ENCODE peak calls at places on chromosomes 4 and X, in five cellular contexts. One of them, this sample, is unnamed. For H3K36me3, the result is how much of the 10 kb centered on the place peaks cover.

GRCh38 chr4:74543983-74544382 is 99.0 kb downstream of the AREG start:
- DNase-seq in uterus: no peak
- DNase-seq in tibial artery: no peak
- DNase-seq in right lobe of liver: no peak
- DNase-seq in small intestine: no peak
- DNase-seq in this sample: no peak

GRCh38 chr4:130073145-130073790 is 977.3 kb downstream of the C4orf33 start:
- DNase-seq in small intestine: peak
- DNase-seq in uterus: no peak
- DNase-seq in tibial artery: no peak
- DNase-seq in right lobe of liver: no peak
- DNase-seq in this sample: no peak

GRCh38 chr4:1512738-1513660 is 106.8 kb upstream of the NKX1-1 start:
- DNase-seq in right lobe of liver: no peak
- DNase-seq in uterus: no peak
- DNase-seq in small intestine: peak
- DNase-seq in tibial artery: no peak
- DNase-seq in this sample: peak

GRCh38 chr4:107711831-107712230 is 8.2 kb downstream of the PAPSS1 start:
- DNase-seq in small intestine: no peak
- DNase-seq in uterus: no peak
- DNase-seq in tibial artery: no peak
- DNase-seq in right lobe of liver: no peak
- DNase-seq in this sample: no peak

GRCh38 chr4:94970650-94971049 is 212.9 kb downstream of the BMPR1B start:
- DNase-seq in uterus: no peak
- DNase-seq in tibial artery: no peak
- DNase-seq in right lobe of liver: no peak
- DNase-seq in small intestine: no peak
- DNase-seq in this sample: no peak

GRCh38 chrX:114344756-114345155 is 239.1 kb upstream of the HTR2C start:
- DNase-seq in tibial artery: no peak
- DNase-seq in small intestine: peak
- DNase-seq in uterus: no peak
- DNase-seq in right lobe of liver: no peak
- DNase-seq in this sample: no peak

GRCh38 chr4:147057631-147057980 is 111.9 kb upstream of the TTC29 start:
- DNase-seq in small intestine: peak
- DNase-seq in tibial artery: no peak
- DNase-seq in right lobe of liver: no peak
- DNase-seq in uterus: no peak
- DNase-seq in this sample: no peak

GRCh38 chr4:139603576-139604387 is 47.8 kb upstream of the SETD7 start:
- DNase-seq in small intestine: peak
- DNase-seq in uterus: peak
- DNase-seq in right lobe of liver: peak
- DNase-seq in tibial artery: no peak
- DNase-seq in this sample: no peak

GRCh38 chrX:58025979-58026378 is 115.7 kb upstream of the ZXDA start:
- DNase-seq in small intestine: peak
- DNase-seq in right lobe of liver: no peak
- DNase-seq in uterus: no peak
- DNase-seq in tibial artery: peak
- DNase-seq in this sample: no peak

GRCh38 chrX:19638968-19639539 is 123.7 kb upstream of the MAP3K15 start:
- DNase-seq in small intestine: no peak
- DNase-seq in tibial artery: no peak
- DNase-seq in uterus: no peak
- DNase-seq in right lobe of liver: no peak
- DNase-seq in this sample: no peak

GRCh38 chrX:108323751-108324150 is 114.5 kb downstream of the COL4A6 start:
- DNase-seq in small intestine: no peak
- DNase-seq in tibial artery: no peak
- DNase-seq in uterus: no peak
- DNase-seq in right lobe of liver: no peak
- DNase-seq in this sample: no peak

GRCh38 chrX:71420686-71421085 is 54.5 kb downstream of the TAF1 start:
- DNase-seq in uterus: no peak
- DNase-seq in small intestine: no peak
- DNase-seq in tibial artery: no peak
- DNase-seq in right lobe of liver: no peak
- DNase-seq in this sample: no peak

GRCh38 chrX:10922158-10922557 is 189.0 kb upstream of the HCCS start:
- DNase-seq in small intestine: peak
- DNase-seq in uterus: no peak
- DNase-seq in right lobe of liver: no peak
- DNase-seq in tibial artery: no peak
- DNase-seq in this sample: no peak

GRCh38 chr4:22744478-22745062 is 51.8 kb downstream of the GBA3 start:
- DNase-seq in uterus: no peak
- DNase-seq in small intestine: no peak
- DNase-seq in tibial artery: no peak
- DNase-seq in right lobe of liver: no peak
- DNase-seq in this sample: no peak

GRCh38 chr4:149707862-149708261 is 107.8 kb downstream of the IQCM start:
- DNase-seq in uterus: no peak
- DNase-seq in tibial artery: no peak
- DNase-seq in small intestine: no peak
- DNase-seq in right lobe of liver: no peak
- DNase-seq in this sample: no peak

GRCh38 chr4:3421470-3421869 is 20.3 kb upstream of the HGFAC start:
- DNase-seq in small intestine: no peak
- DNase-seq in uterus: no peak
- DNase-seq in tibial artery: no peak
- DNase-seq in right lobe of liver: no peak
- DNase-seq in this sample: peak

GRCh38 chr4:38320833-38321232 is 343.2 kb upstream of the KLF3 start:
- DNase-seq in right lobe of liver: no peak
- DNase-seq in tibial artery: no peak
- DNase-seq in uterus: no peak
- DNase-seq in small intestine: no peak
- DNase-seq in this sample: no peak

GRCh38 chr4:186728631-186729271 is 5.1 kb upstream of the FAT1 start:
- DNase-seq in small intestine: peak
- DNase-seq in uterus: no peak
- DNase-seq in right lobe of liver: no peak
- DNase-seq in tibial artery: no peak
- DNase-seq in this sample: no peak

GRCh38 chr4:23887989-23888388 is 1.9 kb downstream of the PPARGC1A start:
- DNase-seq in uterus: no peak
- DNase-seq in right lobe of liver: peak
- DNase-seq in small intestine: peak
- DNase-seq in tibial artery: no peak
- DNase-seq in this sample: no peak

GRCh38 chrX:146363919-146364318 is 445.7 kb upstream of the CXorf51B start:
- DNase-seq in tibial artery: no peak
- DNase-seq in small intestine: no peak
- DNase-seq in right lobe of liver: no peak
- DNase-seq in uterus: no peak
- DNase-seq in this sample: no peak

GRCh38 chrX:13906103-13906502 is 89.2 kb upstream of the GPM6B start:
- DNase-seq in tibial artery: no peak
- DNase-seq in right lobe of liver: no peak
- DNase-seq in uterus: no peak
- DNase-seq in small intestine: no peak
- DNase-seq in this sample: no peak

GRCh38 chr4:173218411-173219125 is 50.0 kb downstream of the GALNT7 start:
- DNase-seq in uterus: no peak
- DNase-seq in right lobe of liver: no peak
- DNase-seq in small intestine: no peak
- DNase-seq in tibial artery: no peak
- DNase-seq in this sample: no peak

GRCh38 chr4:53928825-53929224 is 135.6 kb downstream of the CHIC2 start:
- DNase-seq in uterus: no peak
- DNase-seq in tibial artery: no peak
- DNase-seq in right lobe of liver: no peak
- DNase-seq in small intestine: no peak
- DNase-seq in this sample: no peak

GRCh38 chr4:178415925-178416324 is 973.7 kb upstream of the AGA start:
- DNase-seq in right lobe of liver: no peak
- DNase-seq in small intestine: no peak
- DNase-seq in uterus: no peak
- DNase-seq in tibial artery: no peak
- DNase-seq in this sample: peak

DNA sequence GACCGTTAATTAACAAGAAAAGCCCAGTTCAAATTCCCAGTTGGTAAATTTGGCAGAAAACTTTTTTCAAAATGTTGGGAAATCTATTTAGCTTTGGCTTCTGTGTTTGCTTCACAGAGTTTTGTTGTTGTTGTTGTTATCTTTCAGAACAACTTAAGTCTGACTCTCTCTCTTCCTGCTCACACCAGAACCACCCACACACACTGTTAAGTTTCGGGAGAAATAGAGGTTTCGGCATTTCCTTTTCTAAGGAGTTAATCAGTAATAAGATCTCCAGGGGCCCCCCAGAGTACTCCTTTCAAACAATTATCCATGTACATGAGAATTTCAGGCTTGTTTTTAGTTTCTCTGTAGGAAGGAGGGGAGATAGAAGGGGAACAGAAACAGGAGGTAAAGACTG is 106.2 kb upstream of the PTCHD1 start:
- DNase-seq in uterus: no peak
- DNase-seq in tibial artery: no peak
- DNase-seq in right lobe of liver: no peak
- DNase-seq in small intestine: no peak
- DNase-seq in this sample: no peak
- H3K4me3 ChIP-seq in uterus: no peak
- H3K4me3 ChIP-seq in tibial artery: no peak
- H3K4me3 ChIP-seq in right lobe of liver: no peak
- H3K4me3 ChIP-seq in small intestine: no peak
- H3K4me3 ChIP-seq in this sample: no peak

GRCh38 chr4:113181289-113182007 is 132.0 kb downstream of the ANK2 start:
- DNase-seq in uterus: no peak
- DNase-seq in tibial artery: no peak
- DNase-seq in right lobe of liver: no peak
- DNase-seq in small intestine: no peak
- DNase-seq in this sample: no peak
- H3K27ac ChIP-seq in uterus: no peak
- H3K27ac ChIP-seq in tibial artery: no peak
- H3K27ac ChIP-seq in right lobe of liver: no peak
- H3K27ac ChIP-seq in small intestine: no peak
- H3K27ac ChIP-seq in this sample: no peak

GRCh38 chr4:16155503-16156169 is 70.6 kb downstream of the TAPT1 start:
- DNase-seq in tibial artery: no peak
- DNase-seq in right lobe of liver: no peak
- DNase-seq in small intestine: no peak
- DNase-seq in uterus: no peak
- DNase-seq in this sample: no peak

GRCh38 chr4:16150716-16151115 is 66.9 kb upstream of the PROM1 start:
- DNase-seq in tibial artery: no peak
- DNase-seq in uterus: no peak
- DNase-seq in right lobe of liver: no peak
- DNase-seq in small intestine: no peak
- DNase-seq in this sample: no peak
- H3K36me3 ChIP-seq in tibial artery: under half
- H3K36me3 ChIP-seq in uterus: under half
- H3K36me3 ChIP-seq in right lobe of liver: under half
- H3K36me3 ChIP-seq in small intestine: under half
- H3K36me3 ChIP-seq in this sample: under half

DNA sequence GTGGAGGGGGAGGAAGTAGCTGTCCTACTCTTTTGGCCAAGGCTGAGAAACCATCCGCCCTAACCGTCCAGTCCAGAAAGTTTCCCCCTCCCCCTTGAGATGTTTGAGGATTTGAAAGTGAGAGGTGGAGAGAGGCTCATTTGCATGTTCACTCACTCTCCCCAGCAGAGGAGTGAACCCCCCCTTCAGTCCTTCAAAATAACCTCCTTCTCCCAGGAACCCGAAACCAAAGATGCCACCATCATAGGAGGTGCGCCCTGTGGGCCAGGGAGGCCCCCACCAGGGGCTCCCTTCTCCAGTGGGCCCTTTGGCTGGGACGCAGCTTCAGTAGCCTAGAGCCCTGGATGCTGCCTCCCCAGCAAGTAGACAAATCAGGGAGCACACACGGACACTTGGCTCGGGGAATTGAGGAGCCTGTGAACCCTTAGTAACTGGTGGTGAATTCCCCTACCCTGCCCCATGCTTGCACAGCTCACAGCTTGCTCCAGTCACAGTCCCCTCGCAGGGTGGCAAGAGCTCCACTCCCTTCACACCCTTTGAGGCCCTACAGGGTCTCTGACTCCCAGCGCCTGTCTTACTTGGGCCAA is 25.6 kb downstream of the ELF4 start:
- DNase-seq in right lobe of liver: no peak
- DNase-seq in small intestine: no peak
- DNase-seq in tibial artery: no peak
- DNase-seq in uterus: no peak
- DNase-seq in this sample: no peak
- H3K4me3 ChIP-seq in right lobe of liver: no peak
- H3K4me3 ChIP-seq in small intestine: no peak
- H3K4me3 ChIP-seq in tibial artery: no peak
- H3K4me3 ChIP-seq in uterus: no peak
- H3K4me3 ChIP-seq in this sample: no peak

GRCh38 chrX:124194903-124195302 is 137.6 kb upstream of the TEX13D start:
- DNase-seq in right lobe of liver: no peak
- DNase-seq in small intestine: no peak
- DNase-seq in uterus: no peak
- DNase-seq in tibial artery: no peak
- DNase-seq in this sample: no peak
- H3K27ac ChIP-seq in right lobe of liver: no peak
- H3K27ac ChIP-seq in small intestine: peak
- H3K27ac ChIP-seq in uterus: no peak
- H3K27ac ChIP-seq in tibial artery: no peak
- H3K27ac ChIP-seq in this sample: no peak

This sample was measured in aorta.